ENCODE peak calls at places on chromosomes 16 and 17, in seven cellular contexts. X is colonic mucosa, R is neuronal stem cell, M is K562, H is mammary epithelial cell, B is SK-N-SH, O is neural progenitor cell. P is an unnamed sample.

GRCh38 chr16:57893559-57894389 is 77.2 kb downstream of the CNGB1 start:
- DNase-seq in X (peak; percentile 44), R (no peak), M (no peak), H (peak; percentile 94), B (no peak), O (no peak), P (no peak)

GRCh38 chr17:50212121-50212843 is 10.9 kb upstream of the COL1A1 start:
- DNase-seq in X (peak; percentile 38), R (no peak), M (peak; percentile 77), H (no peak), B (peak; percentile 25), O (no peak), P (no peak)

GRCh38 chr16:2819939-2820835 is 3.1 kb downstream of the PRSS21 start:
- DNase-seq in X (no peak), R (no peak), M (no peak), H (no peak), B (no peak), O (peak; percentile 42), P (peak; percentile 52)

GRCh38 chr17:10421211-10421610 is 539 bp downstream of the MYH8 start:
- DNase-seq in X (no peak), R (no peak), M (no peak), H (no peak), B (no peak), O (no peak), P (no peak)

GRCh38 chr17:8398980-8399379 is 1.4 kb upstream of the RNF222 start:
- DNase-seq in X (no peak), R (no peak), M (no peak), H (no peak), B (no peak), O (no peak), P (no peak)

GRCh38 chr16:54462151-54462651 is 175.6 kb upstream of the IRX3 start:
- DNase-seq in X (no peak), R (no peak), M (no peak), H (peak; percentile 9), B (no peak), O (no peak), P (no peak)

GRCh38 chr17:82087961-82088837 is 9.8 kb downstream of the FASN start:
- DNase-seq in X (no peak), R (no peak), M (no peak), H (no peak), B (no peak), O (no peak), P (no peak)

GRCh38 chr17:41254861-41255260 is 323 bp upstream of the KRTAP9-9 start:
- DNase-seq in X (no peak), R (no peak), M (no peak), H (no peak), B (no peak), O (no peak), P (no peak)

GRCh38 chr16:25614836-25615235 is 76.9 kb upstream of the HS3ST4 start:
- DNase-seq in X (no peak), R (no peak), M (no peak), H (no peak), B (no peak), O (no peak), P (no peak)

GRCh38 chr16:13936596-13937081 is 16.7 kb downstream of the ERCC4 start:
- DNase-seq in X (no peak), R (no peak), M (no peak), H (peak; percentile 48), B (no peak), O (no peak), P (no peak)

GRCh38 chr17:48514483-48514876 is 16.3 kb downstream of the HOXB1 start:
- DNase-seq in X (no peak), R (no peak), M (no peak), H (no peak), B (no peak), O (no peak), P (no peak)

GRCh38 chr17:42071810-42072209 is 21.4 kb upstream of the C17orf113 start:
- DNase-seq in X (no peak), R (no peak), M (no peak), H (no peak), B (no peak), O (no peak), P (no peak)

GRCh38 chr16:17387226-17387625 is 83.5 kb downstream of the XYLT1 start:
- DNase-seq in X (no peak), R (no peak), M (no peak), H (no peak), B (no peak), O (no peak), P (no peak)

GRCh38 chr17:81962499-81963441 is 1.8 kb upstream of the NOTUM start:
- DNase-seq in X (no peak), R (no peak), M (no peak), H (no peak), B (no peak), O (peak; percentile 47), P (peak; percentile 74)

GRCh38 chr17:5758651-5759050 is 174.3 kb upstream of the NLRP1 start:
- DNase-seq in X (peak; percentile 17), R (no peak), M (peak; percentile 15), H (peak; percentile 69), B (no peak), O (peak; percentile 39), P (peak; percentile 91)

GRCh38 chr16:31362476-31363405 is 7.8 kb downstream of the ITGAX start:
- DNase-seq in X (no peak), R (no peak), M (no peak), H (no peak), B (no peak), O (no peak), P (no peak)

GRCh38 chr16:82091225-82091624 is 56.2 kb downstream of the HSD17B2 start:
- DNase-seq in X (no peak), R (no peak), M (no peak), H (no peak), B (no peak), O (no peak), P (no peak)

GRCh38 chr17:61294777-61295176 is 104.9 kb upstream of the TBX2 start:
- DNase-seq in X (no peak), R (no peak), M (no peak), H (peak; percentile 48), B (no peak), O (peak; percentile 30), P (peak; percentile 61)

GRCh38 chr17:80619535-80620235 is 75.0 kb downstream of the RPTOR start:
- DNase-seq in X (no peak), R (no peak), M (no peak), H (peak; percentile 74), B (no peak), O (no peak), P (no peak)

GRCh38 chr17:40317345-40317873 is 8.4 kb downstream of the RARA start:
- DNase-seq in X (peak; percentile 76), R (no peak), M (peak; percentile 72), H (peak; percentile 67), B (peak; percentile 68), O (peak; percentile 85), P (peak; percentile 93)

GRCh38 chr17:16945513-16946201 is 26.3 kb downstream of the TNFRSF13B start:
- DNase-seq in X (no peak), R (no peak), M (no peak), H (no peak), B (peak; percentile 35), O (peak; percentile 53), P (peak; percentile 90)

GRCh38 chr16:2487517-2487842 is 12.6 kb downstream of the TBC1D24 start:
- DNase-seq in X (no peak), R (no peak), M (no peak), H (no peak), B (no peak), O (no peak), P (peak; percentile 33)

GRCh38 chr17:60139438-60140285 is 10.1 kb upstream of the CA4 start:
- DNase-seq in X (peak; percentile 77), R (peak; percentile 74), M (peak; percentile 83), H (peak; percentile 34), B (no peak), O (peak; percentile 92), P (peak; percentile 97)

GRCh38 chr16:24748242-24748641 is 18.8 kb downstream of the TNRC6A start:
- DNase-seq in X (no peak), R (no peak), M (peak; percentile 41), H (peak; percentile 88), B (no peak), O (no peak), P (no peak)

GRCh38 chr17:34275881-34276280 is 5.9 kb downstream of the CCL7 start:
- DNase-seq in X (no peak), R (no peak), M (no peak), H (no peak), B (no peak), O (no peak), P (no peak)

GRCh38 chr17:77420476-77420803 is 279.7 kb downstream of the SEC14L1 start:
- DNase-seq in X (no peak), R (no peak), M (no peak), H (no peak), B (peak; percentile 51), O (no peak), P (no peak)

GRCh38 chr17:77419547-77420475 is 279.0 kb downstream of the SEC14L1 start:
- DNase-seq in X (no peak), R (no peak), M (peak; percentile 50), H (no peak), B (peak; percentile 84), O (peak; percentile 88), P (peak; percentile 96)

GRCh38 chr17:77421635-77421982 is 280.8 kb downstream of the SEC14L1 start:
- DNase-seq in X (no peak), R (no peak), M (no peak), H (no peak), B (no peak), O (no peak), P (no peak)

GRCh38 chr17:77422104-77422782 is 281.5 kb downstream of the SEC14L1 start:
- DNase-seq in X (no peak), R (no peak), M (no peak), H (peak; percentile 89), B (no peak), O (no peak), P (no peak)

GRCh38 chr17:77420804-77421634 is 280.2 kb downstream of the SEC14L1 start:
- DNase-seq in X (no peak), R (no peak), M (peak; percentile 71), H (peak; percentile 74), B (peak; percentile 72), O (peak; percentile 63), P (peak; percentile 95)
- H3K4me1 ChIP-seq in X (peaks cover 12% of the 10 kb centered on the region), R (peaks cover 51% of the 10 kb centered on the region), M (peaks cover 69% of the 10 kb centered on the region), H (peaks cover 78% of the 10 kb centered on the region), B (peaks cover 74% of the 10 kb centered on the region), O (peaks cover 62% of the 10 kb centered on the region), P (peaks cover 35% of the 10 kb centered on the region)

DNA sequence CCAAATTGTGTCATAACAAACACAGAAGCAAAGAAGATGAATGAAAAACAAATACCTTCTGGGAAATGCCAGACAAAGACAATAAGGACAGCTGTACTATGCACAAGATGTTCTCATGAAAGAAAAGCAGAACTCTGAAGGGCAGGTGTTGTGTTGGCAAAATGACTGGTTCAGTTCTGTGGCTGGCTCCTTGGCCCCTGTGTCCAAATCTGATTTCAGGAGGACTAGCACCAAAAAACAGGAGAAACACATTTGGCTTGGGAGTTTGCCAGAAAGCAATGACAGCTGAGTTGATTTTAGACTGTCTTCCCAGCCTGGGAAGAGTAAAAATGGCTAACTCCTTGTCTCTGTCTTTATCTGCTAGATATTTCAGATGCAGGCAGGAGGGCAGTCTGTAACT is 989.2 kb downstream of the CDH11 start:
- DNase-seq in X (no peak), R (no peak), M (no peak), H (no peak), B (no peak), O (no peak), P (no peak)
- H3K9ac ChIP-seq in X (no peak overlapping the region), R (no peak overlapping the region), M (no peak overlapping the region), H (no peak overlapping the region), B (no peak overlapping the region), O (no peak overlapping the region), P (no peak overlapping the region)

GRCh38 chr17:47009759-47010594 is 30.9 kb upstream of the RPRML start:
- DNase-seq in X (no peak), R (no peak), M (no peak), H (no peak), B (no peak), O (no peak), P (peak; percentile 70)
- H3K9me3 ChIP-seq in X (no peaks in the 10 kb centered on the region), R (no peaks in the 10 kb centered on the region), M (no peaks in the 10 kb centered on the region), H (no peaks in the 10 kb centered on the region), B (no peaks in the 10 kb centered on the region), O (no peaks in the 10 kb centered on the region), P (no peaks in the 10 kb centered on the region)

GRCh38 chr17:44359001-44359400 is 4.7 kb downstream of the FAM171A2 start:
- DNase-seq in X (no peak), R (no peak), M (no peak), H (no peak), B (no peak), O (no peak), P (no peak)
- H3K4me1 ChIP-seq in X (no peaks in the 10 kb centered on the region), R (peaks cover 23% of the 10 kb centered on the region), M (peaks cover 44% of the 10 kb centered on the region), H (no peaks in the 10 kb centered on the region), B (peaks cover 3% of the 10 kb centered on the region), O (peaks cover 30% of the 10 kb centered on the region), P (peaks cover 19% of the 10 kb centered on the region)